ENCODE peak calls at places on chromosomes 5 and 9, in five cellular contexts. C is GM13976, B is heart right ventricle, L is left ventricle myocardium inferior, Y is glutamatergic neuron. F is an unnamed sample.

GRCh38 chr9:95038666-95039065 is 278.8 kb downstream of the FANCC start:
- DNase-seq in C (no peak), Y (no peak), L (no peak), B (no peak), F (no peak)

GRCh38 chr5:80414113-80414512 is 6.2 kb downstream of the ZFYVE16 start:
- DNase-seq in L (no peak), B (no peak), C (no peak), Y (no peak), F (no peak)

GRCh38 chr9:135137398-135137832 is 49.9 kb downstream of the OLFM1 start:
- DNase-seq in L (no peak), Y (no peak), C (no peak), B (no peak), F (no peak)

GRCh38 chr5:157253547-157253946 is 12.4 kb upstream of the CYFIP2 start:
- DNase-seq in Y (peak; percentile 70), B (peak; percentile 43), C (peak; percentile 68), L (no peak), F (no peak)

GRCh38 chr5:177458122-177458681 is 11.6 kb downstream of the PRR7 start:
- DNase-seq in B (no peak), Y (no peak), L (no peak), C (no peak), F (no peak)

GRCh38 chr5:6501701-6502100 is 53.0 kb downstream of the UBE2QL1 start:
- DNase-seq in L (no peak), B (no peak), Y (no peak), C (no peak), F (no peak)

GRCh38 chr9:33250458-33250995 is 10.6 kb downstream of the SPINK4 start:
- DNase-seq in C (no peak), B (no peak), Y (no peak), L (no peak), F (no peak)

GRCh38 chr5:180575571-180575970 is 15.7 kb downstream of the SCGB3A1 start:
- DNase-seq in L (no peak), C (no peak), B (no peak), Y (no peak), F (no peak)

GRCh38 chr5:62268239-62268638 is 37.8 kb upstream of the KIF2A start:
- DNase-seq in L (no peak), Y (no peak), B (no peak), C (no peak), F (no peak)

GRCh38 chr5:167414611-167415010 is 876.8 kb upstream of the WWC1 start:
- DNase-seq in Y (no peak), B (no peak), C (no peak), L (no peak), F (no peak)

GRCh38 chr5:9430306-9430705 is 115.6 kb downstream of the SEMA5A start:
- DNase-seq in B (no peak), C (no peak), Y (no peak), L (no peak), F (no peak)

GRCh38 chr5:107894361-107894760 is 223.6 kb upstream of the EFNA5 start:
- DNase-seq in C (no peak), Y (no peak), B (no peak), L (no peak), F (no peak)

DNA sequence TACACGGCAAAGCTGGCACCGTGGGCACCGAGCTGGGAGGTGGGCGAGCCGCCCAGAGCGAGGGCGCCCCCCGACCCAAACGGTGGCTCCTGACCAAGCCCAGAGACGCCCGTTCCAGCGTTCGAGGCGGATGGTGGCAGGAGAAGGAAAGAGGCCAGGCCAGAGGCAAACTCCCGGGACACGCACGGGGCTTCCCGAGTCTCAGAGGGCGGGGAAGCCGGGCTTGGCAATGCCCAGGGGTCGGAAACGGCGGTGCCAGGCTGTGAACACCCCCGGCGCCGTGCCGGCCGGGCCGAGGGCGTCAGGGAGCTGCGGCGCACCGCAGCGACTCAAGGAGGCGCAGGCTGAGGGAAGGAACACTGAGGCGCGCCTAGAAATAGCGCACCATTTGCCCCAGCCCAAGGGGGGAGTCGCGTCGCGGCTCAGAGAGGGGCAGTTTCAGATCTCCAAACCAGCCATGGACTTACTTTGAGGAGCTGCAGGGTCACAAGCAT is 397 bp downstream of the SPRY4 start:
- DNase-seq in L (peak; percentile 22), B (no peak), Y (no peak), C (no peak), F (no peak)
- TF ChIP-seq CTCF in L (peak; percentile 31), B (peak; percentile 44), Y (no peak), C (peak; percentile 9), F (no peak)

GRCh38 chr5:56146674-56147073 is 86.5 kb downstream of the ANKRD55 start:
- DNase-seq in B (no peak), L (no peak), Y (no peak), C (no peak), F (no peak)

GRCh38 chr5:56147679-56148230 is 85.4 kb downstream of the ANKRD55 start:
- DNase-seq in Y (no peak), C (no peak), L (no peak), B (no peak), F (no peak)

GRCh38 chr5:56145511-56145910 is 87.6 kb downstream of the ANKRD55 start:
- DNase-seq in L (no peak), Y (no peak), B (no peak), C (no peak), F (no peak)

GRCh38 chr5:56148453-56148971 is 84.6 kb downstream of the ANKRD55 start:
- DNase-seq in L (no peak), C (peak; percentile 48), Y (no peak), B (no peak), F (no peak)

GRCh38 chr5:56147106-56147505 is 86.0 kb downstream of the ANKRD55 start:
- DNase-seq in C (no peak), B (no peak), L (no peak), Y (no peak), F (no peak)
- TF ChIP-seq CTCF in C (no peak), B (no peak), L (no peak), Y (no peak), F (no peak)

GRCh38 chr9:127563579-127563978 is 48.5 kb upstream of the STXBP1 start:
- DNase-seq in Y (no peak), C (no peak), L (no peak), B (no peak), F (no peak)

GRCh38 chr9:127562271-127562780 is 49.8 kb upstream of the STXBP1 start:
- DNase-seq in B (no peak), L (no peak), Y (no peak), C (no peak), F (no peak)

GRCh38 chr9:127561491-127562270 is 50.4 kb upstream of the STXBP1 start:
- DNase-seq in L (peak; percentile 74), Y (no peak), B (peak; percentile 78), C (no peak), F (peak; percentile 67)

GRCh38 chr9:127565231-127565630 is 46.8 kb upstream of the STXBP1 start:
- DNase-seq in B (no peak), Y (no peak), C (no peak), L (no peak), F (no peak)

DNA sequence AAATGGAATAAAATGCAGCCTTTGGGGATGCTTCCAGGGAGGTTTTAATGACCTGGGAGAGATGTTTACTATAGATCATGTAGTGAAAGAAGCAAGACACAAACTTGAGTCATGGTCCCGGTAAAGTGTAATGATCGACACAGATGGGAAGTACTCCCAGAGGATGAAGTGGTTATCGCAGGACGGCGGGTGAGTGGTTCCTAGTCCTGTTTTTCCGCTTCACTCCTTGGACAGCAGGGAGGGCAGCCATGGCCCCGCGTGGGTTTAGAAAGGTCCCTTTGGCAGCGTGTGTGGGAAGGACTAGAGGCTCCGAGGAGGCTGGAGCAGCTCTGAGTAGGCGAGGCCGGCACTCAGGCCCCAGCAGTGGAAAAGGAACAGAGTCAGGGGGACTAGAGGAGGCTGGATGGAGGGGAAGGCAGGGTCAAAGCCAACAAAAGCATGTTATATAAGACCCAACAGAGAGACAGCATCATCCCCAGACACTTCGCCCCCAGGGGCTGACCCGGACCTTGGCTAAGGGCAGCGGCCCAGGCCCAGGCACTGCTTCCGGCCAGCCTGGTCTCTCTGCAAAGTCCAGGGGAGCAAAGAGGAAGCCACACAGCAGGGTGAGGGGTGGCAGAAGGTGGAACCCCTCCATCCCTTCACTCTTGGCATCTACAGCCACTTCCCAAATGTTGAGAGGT is 49.1 kb upstream of the STXBP1 start:
- DNase-seq in Y (no peak), B (no peak), C (no peak), L (no peak), F (no peak)
- TF ChIP-seq CTCF in Y (no peak), B (no peak), C (no peak), L (peak; percentile 22), F (no peak)

DNA sequence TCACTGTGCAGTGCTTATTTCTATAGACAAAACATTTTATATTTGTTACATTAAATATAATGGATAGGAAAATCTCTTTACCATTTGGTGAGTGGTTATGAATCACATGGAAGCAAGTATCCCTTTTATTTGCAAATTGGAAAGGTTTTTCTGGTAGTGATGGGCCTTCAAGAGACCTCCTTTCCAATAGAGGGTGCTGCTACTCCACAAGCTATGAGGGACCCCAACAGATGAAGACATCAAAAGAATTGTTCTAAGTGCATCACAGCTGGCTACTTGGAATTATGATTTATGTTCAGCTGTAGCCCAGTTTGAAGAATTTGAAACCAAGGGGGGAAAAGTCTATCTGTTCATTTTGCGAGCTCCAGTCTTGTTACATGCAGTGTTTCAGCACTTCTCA is 493.7 kb upstream of the SGCD start:
- DNase-seq in Y (no peak), L (no peak), B (no peak), C (no peak), F (no peak)
- TF ChIP-seq CTCF in Y (no peak), L (no peak), B (no peak), C (no peak), F (no peak)

GRCh38 chr9:36237230-36237629 is 21.0 kb downstream of the GNE start:
- DNase-seq in C (no peak), L (no peak), Y (no peak), B (no peak), F (no peak)
- TF ChIP-seq CTCF in C (no peak), L (no peak), Y (no peak), B (no peak), F (no peak)

GRCh38 chr5:146947181-146947941 is 68.8 kb upstream of the PPP2R2B start:
- DNase-seq in Y (peak; percentile 35), B (no peak), L (no peak), C (no peak), F (no peak)
- TF ChIP-seq CTCF in Y (peak; percentile 71), B (no peak), L (no peak), C (no peak), F (no peak)

GRCh38 chr5:59174248-59174844 is 591.5 kb downstream of the RAB3C start:
- DNase-seq in B (peak; percentile 32), L (no peak), Y (no peak), C (peak; percentile 26), F (no peak)
- TF ChIP-seq CTCF in B (peak; percentile 86), L (peak; percentile 87), Y (peak; percentile 66), C (peak; percentile 59), F (peak; percentile 68)

GRCh38 chr5:64899838-64900237 is 131.1 kb downstream of the CWC27 start:
- DNase-seq in C (no peak), L (no peak), Y (no peak), B (no peak), F (no peak)
- TF ChIP-seq CTCF in C (no peak), L (no peak), Y (no peak), B (no peak), F (no peak)

DNA sequence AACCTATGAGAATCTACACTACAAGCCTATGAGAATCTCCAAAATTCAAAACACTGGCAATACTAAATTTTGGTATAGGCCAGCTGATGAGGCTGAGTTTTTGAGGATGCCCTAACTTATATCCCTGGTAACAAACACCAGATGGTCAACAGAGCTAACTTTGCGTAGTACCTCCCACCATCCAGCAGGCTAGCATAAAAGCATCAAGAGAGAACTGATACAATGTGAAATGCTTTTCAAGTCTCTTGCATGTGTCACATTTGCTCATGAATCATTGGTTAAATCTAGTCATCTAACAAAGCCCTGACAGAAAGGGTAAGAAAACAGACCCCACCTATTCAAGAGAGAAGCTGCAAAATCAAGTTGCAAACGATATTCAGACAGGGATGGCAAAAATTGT is 1609.7 kb upstream of the CDH9 start:
- DNase-seq in Y (no peak), C (no peak), B (no peak), L (no peak), F (no peak)
- TF ChIP-seq CTCF in Y (peak; percentile 60), C (no peak), B (no peak), L (no peak), F (no peak)

F was measured in omental fat pad.